ENCODE peak calls at places on chromosomes 6 and 20, in nine cellular contexts. K is GM23338; N is foreskin fibroblast; P is GM13976; T is CD8-positive, alpha-beta T cell; J is neural progenitor cell; F is stomach; C is lung; Y is DND-41. D is an unnamed sample.
A peak's percentile ranks its signal among the peaks of the same experiment; 100 is the strongest.

GRCh38 chr6:89475634-89476033 is 42.7 kb downstream of the ANKRD6 start:
- DNase-seq in P (no peak), N (no peak), C (no peak), F (no peak), Y (peak; percentile 64), J (no peak), K (no peak), T (no peak), D (no peak)

GRCh38 chr6:107965746-107966145 is 7.7 kb upstream of the SEC63 start:
- DNase-seq in T (no peak), F (no peak), N (peak; percentile 84), Y (no peak), J (no peak), C (no peak), K (no peak), P (no peak), D (no peak)

GRCh38 chr20:42359617-42360016 is 741.4 kb upstream of the CHD6 start:
- DNase-seq in K (no peak), F (no peak), P (no peak), J (no peak), C (no peak), T (no peak), N (no peak), Y (no peak), D (no peak)

GRCh38 chr6:158606935-158607334 is 37.6 kb downstream of the DYNLT1 start:
- DNase-seq in J (no peak), F (no peak), P (no peak), Y (no peak), T (no peak), N (no peak), K (no peak), C (no peak), D (no peak)

GRCh38 chr6:14660767-14661166 is 543.2 kb downstream of the CD83 start:
- DNase-seq in F (no peak), T (no peak), J (no peak), P (no peak), N (no peak), C (no peak), K (no peak), Y (no peak), D (no peak)

GRCh38 chr6:154488276-154488627 is 22.2 kb downstream of the CNKSR3 start:
- DNase-seq in J (no peak), C (no peak), P (no peak), T (no peak), F (no peak), Y (no peak), K (no peak), N (no peak), D (no peak)

GRCh38 chr6:139531148-139531547 is 156.7 kb upstream of the CITED2 start:
- DNase-seq in C (no peak), F (no peak), P (no peak), Y (no peak), N (no peak), J (no peak), K (no peak), T (peak; percentile 58), D (no peak)

GRCh38 chr6:56524891-56525703 is 117.6 kb downstream of the DST start:
- DNase-seq in N (peak; percentile 73), F (no peak), Y (no peak), K (no peak), J (no peak), T (no peak), P (no peak), C (no peak), D (no peak)

GRCh38 chr6:151288711-151289398 is 49.1 kb downstream of the AKAP12 start:
- DNase-seq in N (no peak), K (no peak), J (no peak), T (no peak), F (no peak), P (no peak), C (no peak), Y (no peak), D (no peak)

DNA sequence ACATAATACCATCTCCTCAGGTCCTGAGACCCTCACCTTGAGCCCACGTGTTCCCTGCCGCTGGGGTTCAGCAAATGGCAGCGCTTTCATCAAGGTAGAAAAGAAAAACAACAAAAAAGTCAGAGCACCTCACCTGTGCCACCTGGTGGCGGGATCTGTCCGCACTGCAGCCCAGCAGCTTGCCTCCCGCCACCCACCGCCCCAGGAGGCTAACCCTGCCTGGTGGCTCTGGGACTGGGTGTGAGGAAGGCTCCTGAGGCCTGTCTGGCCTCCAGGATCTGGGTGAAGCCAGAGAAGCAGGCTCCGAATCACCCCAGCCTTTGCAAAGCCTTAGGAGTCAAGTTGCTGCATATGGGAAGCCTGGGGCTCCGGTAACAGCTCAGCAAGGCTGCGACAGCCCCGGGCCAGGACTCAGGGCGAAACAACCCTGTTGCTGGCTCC is 270.8 kb downstream of the BMP7 start:
- DNase-seq in Y (peak; percentile 29), T (no peak), P (peak; percentile 60), F (no peak), J (peak; percentile 73), C (no peak), N (no peak), K (peak; percentile 86), D (no peak)
- TF ChIP-seq CTCF in Y (peak; percentile 74), T (no peak), P (peak; percentile 34), F (no peak), J (peak; percentile 81), C (no peak), N (peak; percentile 45), K (peak; percentile 78), D (peak; percentile 47)

GRCh38 chr6:40755046-40755681 is 168.0 kb upstream of the LRFN2 start:
- DNase-seq in F (no peak), C (no peak), Y (no peak), K (peak; percentile 51), T (no peak), N (no peak), P (no peak), J (peak; percentile 11), D (no peak)
- TF ChIP-seq CTCF in F (no peak), C (no peak), Y (no peak), K (no peak), T (no peak), N (no peak), P (no peak), J (no peak), D (no peak)

GRCh38 chr6:36098920-36099647 is 31.2 kb upstream of the MAPK13 start:
- DNase-seq in Y (no peak), T (no peak), K (peak; percentile 62), P (no peak), C (no peak), J (peak; percentile 64), N (no peak), F (no peak), D (no peak)
- TF ChIP-seq CTCF in Y (no peak), T (no peak), K (no peak), P (no peak), C (no peak), J (peak; percentile 32), N (no peak), F (no peak), D (no peak)

DNA sequence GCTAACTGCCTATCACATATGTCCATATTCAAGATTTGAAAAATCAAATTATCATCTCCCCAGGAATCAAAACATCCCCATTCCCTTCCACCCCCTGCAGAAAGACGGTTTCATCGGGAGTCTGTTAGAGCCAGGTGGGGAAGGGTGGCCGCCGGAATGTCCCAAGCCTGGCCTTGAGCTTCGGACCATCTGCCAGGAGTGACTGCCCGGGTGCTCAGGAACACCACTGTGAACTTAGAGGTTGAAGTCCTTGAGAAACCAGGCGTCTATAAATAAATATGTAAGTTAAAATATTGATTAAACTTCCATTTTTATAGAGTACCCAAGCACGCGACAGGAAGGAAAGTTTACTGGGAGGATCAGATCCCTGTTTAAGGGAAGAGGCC is 250.8 kb downstream of the DLL1 start:
- DNase-seq in F (no peak), T (no peak), N (no peak), P (no peak), K (no peak), J (no peak), C (no peak), Y (no peak), D (no peak)
- TF ChIP-seq CTCF in F (no peak), T (no peak), N (no peak), P (no peak), K (no peak), J (no peak), C (no peak), Y (no peak), D (no peak)

DNA sequence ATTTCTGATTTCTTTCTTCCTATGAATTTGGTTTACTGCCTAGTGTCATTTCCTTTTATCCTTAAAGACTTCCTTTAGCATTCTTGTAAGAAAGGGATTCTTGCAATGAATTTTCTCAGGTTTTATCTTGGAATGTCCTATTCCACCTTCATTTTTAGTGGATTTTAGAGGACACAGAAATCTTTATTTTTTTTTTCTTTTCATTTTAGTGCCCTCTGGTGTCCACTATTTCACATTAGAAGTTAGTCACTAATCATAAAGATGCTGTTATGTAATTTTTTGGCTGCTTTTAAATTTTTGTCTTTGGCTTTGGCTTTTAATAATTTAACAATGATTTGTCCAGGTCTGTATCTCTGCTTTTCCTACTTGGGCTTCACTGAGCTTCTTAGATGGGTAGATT is 28.1 kb downstream of the LMBRD1 start:
- DNase-seq in C (no peak), T (no peak), J (no peak), P (no peak), N (no peak), F (no peak), Y (no peak), K (no peak), D (no peak)
- TF ChIP-seq CTCF in C (no peak), T (no peak), J (peak; percentile 38), P (no peak), N (peak; percentile 22), F (no peak), Y (peak; percentile 18), K (peak; percentile 40), D (no peak)

DNA sequence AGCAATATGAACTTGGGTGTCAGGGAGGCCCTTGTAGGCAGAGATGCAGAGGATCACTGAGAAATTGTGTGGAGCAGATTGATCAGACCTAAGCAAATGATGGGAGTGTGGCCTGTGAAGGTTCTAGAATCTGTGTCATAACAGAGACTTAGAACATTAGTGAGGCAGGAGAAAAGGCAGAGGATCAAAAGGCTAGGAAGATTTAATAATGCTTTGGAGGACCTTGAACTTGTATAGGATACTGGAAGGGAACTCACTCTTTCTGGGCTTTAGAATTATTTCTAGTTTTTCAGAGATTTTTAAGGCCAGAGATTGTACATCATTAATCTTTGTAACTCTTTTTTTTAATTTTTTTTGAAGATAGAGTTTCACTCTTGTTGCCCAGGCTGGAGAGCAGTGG is at the start of gene TSBP1:
- DNase-seq in T (no peak), K (no peak), N (no peak), F (no peak), Y (no peak), C (no peak), J (no peak), P (no peak), D (no peak)
- TF ChIP-seq CTCF in T (no peak), K (no peak), N (no peak), F (no peak), Y (no peak), C (no peak), J (no peak), P (no peak), D (no peak)

DNA sequence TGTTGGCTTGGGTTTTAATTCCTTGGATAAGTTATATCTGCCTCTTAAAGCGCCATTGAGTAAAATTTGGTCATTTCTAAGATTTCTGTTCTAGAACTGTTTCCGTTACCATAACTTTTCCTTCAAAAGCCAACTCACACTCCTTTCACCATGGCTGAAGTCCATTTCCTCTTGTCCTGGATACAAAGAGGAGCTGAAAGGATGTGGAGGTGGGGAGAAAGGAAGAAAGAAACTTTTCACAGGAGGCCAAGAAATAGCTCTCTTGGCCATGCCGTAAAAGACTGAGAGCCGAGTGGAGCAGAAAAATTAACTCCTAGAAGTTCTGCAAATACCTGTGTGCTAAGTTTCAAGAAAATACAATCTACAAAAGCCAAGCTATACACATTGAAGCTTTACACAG is 21.6 kb downstream of the GABBR1 start:
- DNase-seq in Y (no peak), N (no peak), P (no peak), C (no peak), F (no peak), K (no peak), J (no peak), T (no peak), D (no peak)
- TF ChIP-seq CTCF in Y (no peak), N (no peak), P (no peak), C (no peak), F (no peak), K (no peak), J (no peak), T (no peak), D (no peak)